ENCODE peak calls at places on chromosomes 12 and 14, in five cellular contexts. R is left cardiac atrium; B is DMS 273 treated with DMSO at 0.1 percent for 48 hours; A is stimulated activated CD4-positive, alpha-beta T cell treated with anti-CD3 and anti-CD28 coated beads, Interleukin-4, amount 100 ng/mL, for 4 hours; J is LNCaP clone FGC. O is an unnamed sample.

GRCh38 chr12:66823857-66824570 is 145.1 kb upstream of the GRIP1 start:
- DNase-seq in R (no peak), B (no peak), A (no peak), J (peak), O (no peak)

GRCh38 chr12:131894313-131894860 is at the start of gene ULK1:
- DNase-seq in R (peak), B (peak), A (peak), J (peak), O (peak)

GRCh38 chr14:93894992-93895391 is 32.2 kb upstream of the FAM181A start:
- DNase-seq in R (no peak), B (no peak), A (no peak), J (no peak), O (no peak)

GRCh38 chr12:19373569-19373968 is 65.7 kb upstream of the AEBP2 start:
- DNase-seq in R (no peak), B (no peak), A (no peak), J (no peak), O (no peak)

GRCh38 chr12:130422676-130423075 is 85.0 kb downstream of the PIWIL1 start:
- DNase-seq in R (no peak), B (no peak), A (no peak), J (no peak), O (no peak)

GRCh38 chr12:128771681-128772080 is 52.1 kb downstream of the SLC15A4 start:
- DNase-seq in R (no peak), B (no peak), A (no peak), J (no peak), O (no peak)

GRCh38 chr12:97800561-97800960 is 338.0 kb downstream of the RMST start:
- DNase-seq in R (no peak), B (no peak), A (no peak), J (no peak), O (no peak)

GRCh38 chr12:132484891-132485441 is 5.0 kb upstream of the FBRSL1 start:
- DNase-seq in R (peak), B (no peak), A (no peak), J (no peak), O (no peak)

GRCh38 chr14:71551291-71551955 is 380.8 kb upstream of the RGS6 start:
- DNase-seq in R (no peak), B (no peak), A (no peak), J (no peak), O (no peak)